ENCODE peak calls at places on chromosome 7, in six cellular contexts. A is T-helper 17 cell, X is IMR-90, M is heart left ventricle, U is mucosa of descending colon, J is A549. H is an unnamed sample.

GRCh38 chr7:30938435-30939316 is 25.1 kb upstream of the GHRHR start:
- DNase-seq in A (peak), X (peak), M (peak), U (peak), J (peak), H (peak)

GRCh38 chr7:1555046-1555812 is 776 bp downstream of the TMEM184A start:
- DNase-seq in A (no peak), X (peak), M (no peak), U (peak), J (peak), H (peak)

GRCh38 chr7:108033776-108034497 is 31.0 kb upstream of the LAMB1 start:
- DNase-seq in A (no peak), X (no peak), M (no peak), U (no peak), J (no peak), H (no peak)

GRCh38 chr7:13848576-13849527 is 140.6 kb downstream of the ETV1 start:
- DNase-seq in A (no peak), X (peak), M (no peak), U (no peak), J (no peak), H (no peak)

GRCh38 chr7:41640487-41640886 is 62.4 kb downstream of the INHBA start:
- DNase-seq in A (no peak), X (peak), M (no peak), U (no peak), J (no peak), H (no peak)

GRCh38 chr7:16007911-16008310 is 321.4 kb upstream of the MEOX2 start:
- DNase-seq in A (no peak), X (no peak), M (no peak), U (no peak), J (no peak), H (no peak)

GRCh38 chr7:10662982-10663884 is 310.4 kb upstream of the PHF14 start:
- DNase-seq in A (no peak), X (no peak), M (no peak), U (no peak), J (no peak), H (no peak)

GRCh38 chr7:116441534-116441933 is 58.0 kb upstream of the CAV2 start:
- DNase-seq in A (no peak), X (peak), M (no peak), U (no peak), J (no peak), H (no peak)

GRCh38 chr7:137920637-137921473 is 74.1 kb upstream of the DGKI start:
- DNase-seq in A (no peak), X (peak), M (no peak), U (no peak), J (no peak), H (no peak)

GRCh38 chr7:70569335-70569819 is 562.6 kb upstream of the GALNT17 start:
- DNase-seq in A (no peak), X (no peak), M (no peak), U (no peak), J (no peak), H (peak)

GRCh38 chr7:115097175-115097671 is 175.3 kb downstream of the MDFIC start:
- DNase-seq in A (no peak), X (peak), M (no peak), U (no peak), J (no peak), H (peak)

GRCh38 chr7:155356323-155357105 is 58.8 kb downstream of the INSIG1 start:
- DNase-seq in A (no peak), X (no peak), M (no peak), U (no peak), J (peak), H (peak)

GRCh38 chr7:100406767-100407166 is 21.7 kb downstream of the ZCWPW1 start:
- DNase-seq in A (no peak), X (peak), M (no peak), U (no peak), J (no peak), H (no peak)

GRCh38 chr7:13850185-13850752 is 139.2 kb downstream of the ETV1 start:
- DNase-seq in A (peak), X (peak), M (no peak), U (no peak), J (peak), H (peak)

GRCh38 chr7:28093617-28094232 is 86.9 kb downstream of the JAZF1 start:
- DNase-seq in A (no peak), X (peak), M (no peak), U (peak), J (peak), H (peak)

GRCh38 chr7:95589766-95590165 is 6.5 kb downstream of the PDK4 start:
- DNase-seq in A (no peak), X (no peak), M (no peak), U (no peak), J (no peak), H (no peak)

GRCh38 chr7:128838981-128839731 is 8.9 kb downstream of the FLNC start:
- DNase-seq in A (no peak), X (no peak), M (peak), U (peak), J (no peak), H (no peak)

GRCh38 chr7:73799282-73800141 is 29.4 kb upstream of the CLDN3 start:
- DNase-seq in A (no peak), X (no peak), M (no peak), U (no peak), J (peak), H (no peak)

GRCh38 chr7:2107386-2108085 is 125.2 kb downstream of the MAD1L1 start:
- DNase-seq in A (no peak), X (no peak), M (no peak), U (no peak), J (no peak), H (no peak)

GRCh38 chr7:80247144-80247543 is 112.5 kb downstream of the GNAI1 start:
- DNase-seq in A (no peak), X (peak), M (no peak), U (no peak), J (no peak), H (no peak)

GRCh38 chr7:92432299-92432946 is 14.9 kb upstream of the GATAD1 start:
- DNase-seq in A (no peak), X (no peak), M (no peak), U (no peak), J (no peak), H (no peak)

GRCh38 chr7:18196638-18197037 is 169.0 kb upstream of the PRPS1L1 start:
- DNase-seq in A (no peak), X (no peak), M (no peak), U (no peak), J (no peak), H (no peak)

GRCh38 chr7:69389220-69389619 is 209.1 kb upstream of the AUTS2 start:
- DNase-seq in A (no peak), X (no peak), M (no peak), U (no peak), J (no peak), H (no peak)

GRCh38 chr7:116859323-116859722 is 3.1 kb upstream of the CAPZA2 start:
- DNase-seq in A (no peak), X (peak), M (no peak), U (no peak), J (peak), H (no peak)

GRCh38 chr7:6271091-6271658 is 1.2 kb downstream of the CYTH3 start:
- DNase-seq in A (peak), X (peak), M (peak), U (peak), J (peak), H (peak)

GRCh38 chr7:39754326-39755120 is 131.2 kb downstream of the RALA start:
- DNase-seq in A (no peak), X (peak), M (no peak), U (no peak), J (no peak), H (peak)

GRCh38 chr7:78620931-78621330 is 822.4 kb downstream of the PHTF2 start:
- DNase-seq in A (no peak), X (peak), M (no peak), U (no peak), J (peak), H (peak)

GRCh38 chr7:26074919-26075318 is 77.1 kb upstream of the NFE2L3 start:
- DNase-seq in A (no peak), X (no peak), M (no peak), U (no peak), J (no peak), H (no peak)

GRCh38 chr7:28411876-28412662 is at the start of gene CREB5:
- DNase-seq in A (no peak), X (peak), M (peak), U (no peak), J (peak), H (peak)

GRCh38 chr7:32536585-32536984 is 41.3 kb downstream of the AVL9 start:
- DNase-seq in A (no peak), X (peak), M (no peak), U (no peak), J (peak), H (peak)

GRCh38 chr7:130622866-130623265 is 45.7 kb downstream of the COPG2 start:
- DNase-seq in A (no peak), X (no peak), M (no peak), U (no peak), J (no peak), H (no peak)

GRCh38 chr7:107047902-107048782 is 3.6 kb downstream of the PRKAR2B start:
- DNase-seq in A (no peak), X (peak), M (no peak), U (no peak), J (no peak), H (no peak)

GRCh38 chr7:47587389-47587788 is 5.5 kb upstream of the TNS3 start:
- DNase-seq in A (no peak), X (no peak), M (no peak), U (no peak), J (peak), H (no peak)

GRCh38 chr7:36840930-36841329 is 116.6 kb upstream of the AOAH start:
- DNase-seq in A (no peak), X (no peak), M (no peak), U (no peak), J (no peak), H (no peak)

GRCh38 chr7:154503962-154504550 is 451.9 kb downstream of the DPP6 start:
- DNase-seq in A (no peak), X (peak), M (no peak), U (no peak), J (peak), H (peak)

GRCh38 chr7:92685146-92686042 is 95.2 kb upstream of the FAM133B start:
- DNase-seq in A (no peak), X (no peak), M (no peak), U (no peak), J (no peak), H (no peak)

GRCh38 chr7:97064972-97065587 is 40.4 kb upstream of the DLX5 start:
- DNase-seq in A (no peak), X (peak), M (peak), U (no peak), J (peak), H (peak)

GRCh38 chr7:134954197-134955082 is 31.9 kb upstream of the AGBL3 start:
- DNase-seq in A (no peak), X (peak), M (no peak), U (no peak), J (peak), H (peak)

GRCh38 chr7:5345671-5346070 is 62.9 kb downstream of the SLC29A4 start:
- DNase-seq in A (no peak), X (no peak), M (no peak), U (no peak), J (no peak), H (no peak)

H was measured in ACHN.